ENCODE peak calls at places on chromosomes 6 and 20, in six cellular contexts. G, D, F, H, J and W are unnamed samples.

GRCh38 chr6:158255974-158256601 is 56.2 kb upstream of the TULP4 start:
- DNase-seq in G (no peak), F (no peak), D (no peak), J (no peak), H (no peak), W (no peak)

GRCh38 chr6:170178266-170178560 is 112.7 kb downstream of the DLL1 start:
- DNase-seq in F (no peak), G (no peak), J (no peak), D (no peak), H (no peak), W (peak; percentile 37)

GRCh38 chr6:139438775-139439174 is 64.3 kb upstream of the CITED2 start:
- DNase-seq in D (no peak), H (no peak), J (no peak), F (no peak), G (no peak), W (no peak)

GRCh38 chr6:157244175-157244574 is 79.1 kb downstream of the TMEM242 start:
- DNase-seq in J (peak; percentile 59), F (no peak), H (peak; percentile 97), D (no peak), G (no peak), W (no peak)

GRCh38 chr6:84638286-84638685 is 126.1 kb downstream of the TBX18 start:
- DNase-seq in J (no peak), H (no peak), F (no peak), G (no peak), D (no peak), W (no peak)

GRCh38 chr20:62977613-62978558 is 25.4 kb downstream of the SLC17A9 start:
- DNase-seq in D (no peak), H (no peak), F (no peak), J (no peak), G (no peak), W (peak; percentile 62)

GRCh38 chr20:34037121-34037520 is 43.4 kb downstream of the RALY start:
- DNase-seq in H (peak; percentile 46), F (peak; percentile 8), G (no peak), D (no peak), J (no peak), W (no peak)

GRCh38 chr20:63505281-63505680 is 6.4 kb upstream of the EEF1A2 start:
- DNase-seq in D (no peak), J (no peak), G (no peak), H (no peak), F (no peak), W (no peak)

GRCh38 chr6:129860901-129861665 is at the start of gene TMEM244:
- DNase-seq in G (no peak), J (no peak), D (peak; percentile 51), H (peak; percentile 91), F (no peak), W (peak; percentile 28)

GRCh38 chr6:104940238-104940880 is 16.5 kb upstream of the LIN28B start:
- DNase-seq in G (peak; percentile 95), D (no peak), J (no peak), F (no peak), H (no peak), W (no peak)

GRCh38 chr6:73704260-73704659 is 8.3 kb downstream of the CD109 start:
- DNase-seq in G (no peak), J (peak; percentile 66), F (peak; percentile 100), D (peak; percentile 96), H (peak; percentile 96), W (peak; percentile 92)

GRCh38 chr20:47361268-47361665 is 4.8 kb upstream of the ZMYND8 start:
- DNase-seq in F (no peak), H (no peak), J (peak; percentile 51), G (no peak), D (no peak), W (no peak)

GRCh38 chr6:30264731-30265130 is 51.5 kb upstream of the TRIM26 start:
- DNase-seq in J (no peak), D (no peak), G (no peak), F (no peak), H (peak; percentile 79), W (no peak)

GRCh38 chr6:109104512-109104911 is 9.2 kb downstream of the CEP57L1 start:
- DNase-seq in F (no peak), D (no peak), G (no peak), J (no peak), H (no peak), W (no peak)

GRCh38 chr6:154656660-154657059 is 76.6 kb upstream of the SCAF8 start:
- DNase-seq in D (no peak), H (no peak), J (no peak), F (no peak), G (no peak), W (no peak)

GRCh38 chr6:143755301-143755744 is 77.6 kb downstream of the PHACTR2 start:
- DNase-seq in J (peak; percentile 81), H (no peak), D (peak; percentile 60), G (no peak), F (no peak), W (no peak)

GRCh38 chr6:159788757-159789376 is 535 bp downstream of the TCP1 start:
- DNase-seq in G (peak; percentile 60), F (peak; percentile 23), D (peak; percentile 46), J (peak; percentile 44), H (peak; percentile 71), W (peak; percentile 10)

GRCh38 chr6:136920858-136921520 is 1.1 kb upstream of the SLC35D3 start:
- DNase-seq in D (peak; percentile 15), G (peak; percentile 42), J (peak; percentile 14), F (peak; percentile 6), H (peak; percentile 40), W (no peak)

GRCh38 chr6:43817192-43817591 is 47.2 kb downstream of the VEGFA start:
- DNase-seq in H (peak; percentile 69), G (peak; percentile 40), J (no peak), F (peak; percentile 14), D (peak; percentile 30), W (peak; percentile 55)

GRCh38 chr6:13030421-13030820 is 297.9 kb downstream of the TBC1D7 start:
- DNase-seq in G (no peak), D (no peak), F (no peak), J (no peak), H (no peak), W (no peak)

GRCh38 chr20:38833857-38834164 is 28.3 kb downstream of the PPP1R16B start:
- DNase-seq in F (no peak), H (no peak), D (no peak), J (no peak), G (no peak), W (no peak)

DNA sequence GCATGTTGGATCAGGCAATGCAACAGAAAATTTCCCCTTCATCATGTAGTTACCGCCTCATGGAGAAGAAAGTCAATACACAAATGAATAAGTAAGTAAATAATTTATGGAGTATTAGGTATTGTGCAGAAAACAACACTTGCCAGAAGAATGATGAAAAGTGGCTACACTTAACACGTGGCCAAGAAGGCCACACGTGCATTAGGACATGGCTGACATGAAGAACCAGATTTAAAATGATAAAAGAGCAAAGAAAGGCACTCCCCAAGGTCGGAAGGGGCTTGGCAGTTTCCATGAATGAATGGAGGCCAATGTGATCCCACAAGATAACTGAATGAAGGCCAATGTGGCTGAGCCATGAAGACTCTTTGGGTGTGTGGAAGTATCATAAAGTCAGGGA is 447.2 kb downstream of the DOK5 start:
- DNase-seq in J (no peak), H (no peak), D (no peak), F (no peak), G (no peak), W (no peak)
- H3K79me2 ChIP-seq in J (no peaks in the 10 kb centered on the region), H (no peaks in the 10 kb centered on the region), D (no peaks in the 10 kb centered on the region), F (no peaks in the 10 kb centered on the region), G (no peaks in the 10 kb centered on the region), W (no peaks in the 10 kb centered on the region)

GRCh38 chr20:24547967-24548366 is 78.5 kb downstream of the SYNDIG1 start:
- DNase-seq in D (no peak), F (no peak), J (no peak), H (no peak), G (no peak), W (no peak)
- TF ChIP-seq EZH2 in D (no peak), F (no peak), J (no peak), H (no peak), G (no peak), W (no peak)

GRCh38 chr20:5118220-5119142 is 1.3 kb downstream of the PCNA start:
- DNase-seq in J (peak; percentile 8), G (peak; percentile 11), F (no peak), H (peak; percentile 15), D (no peak), W (no peak)

GRCh38 chr20:5116875-5117274 is 2.9 kb downstream of the PCNA start:
- DNase-seq in G (no peak), F (no peak), J (no peak), D (no peak), H (no peak), W (no peak)

GRCh38 chr20:5113615-5113986 is 6.2 kb downstream of the PCNA start:
- DNase-seq in F (no peak), D (no peak), G (no peak), J (no peak), H (no peak), W (no peak)

GRCh38 chr20:5119143-5119434 is 669 bp downstream of the PCNA start:
- DNase-seq in D (no peak), F (no peak), H (no peak), J (no peak), G (no peak), W (no peak)

GRCh38 chr20:5114403-5114802 is 5.4 kb downstream of the PCNA start:
- DNase-seq in G (no peak), D (no peak), H (no peak), F (no peak), J (no peak), W (no peak)
- H3K79me2 ChIP-seq in G (peaks cover 73% of the 10 kb centered on the region), D (peaks cover 46% of the 10 kb centered on the region), H (peaks cover 78% of the 10 kb centered on the region), F (peaks cover 63% of the 10 kb centered on the region), J (peaks cover 47% of the 10 kb centered on the region), W (peaks cover 55% of the 10 kb centered on the region)

DNA sequence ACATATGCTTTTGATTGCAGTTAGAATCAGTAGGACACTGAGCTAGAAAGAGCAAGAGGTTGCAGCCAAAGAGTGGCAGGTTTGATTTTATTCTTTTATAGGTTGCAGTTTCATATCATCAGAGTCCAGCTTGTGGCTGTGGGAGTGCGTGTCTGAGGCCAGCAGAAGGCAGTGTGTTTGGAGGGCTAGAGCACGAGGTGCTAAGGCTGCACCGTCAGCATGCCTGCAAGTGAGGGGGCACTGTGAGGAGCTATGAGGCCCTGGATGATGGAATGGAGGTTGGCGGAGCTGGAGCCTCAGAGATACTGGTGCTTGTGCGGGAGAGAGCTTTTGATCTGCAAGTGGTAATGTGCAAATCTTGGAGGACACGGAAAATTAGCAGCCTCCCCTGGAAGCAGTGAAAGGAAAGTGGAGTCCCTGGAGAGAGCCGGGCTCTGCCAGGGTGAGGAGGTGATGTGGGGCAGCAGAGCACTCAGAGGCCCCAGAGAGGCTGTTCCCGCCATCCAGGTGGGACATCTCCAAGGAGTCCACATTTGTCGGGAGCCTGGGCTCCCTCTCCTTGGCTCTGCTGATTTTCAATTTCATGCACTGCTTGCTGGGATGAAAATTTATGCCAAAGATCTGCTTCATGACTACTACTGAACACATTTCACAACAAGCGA is 43.6 kb downstream of the PXDC1 start:
- DNase-seq in J (no peak), G (no peak), D (no peak), F (no peak), H (no peak), W (no peak)
- TF ChIP-seq EZH2 in J (no peak), G (no peak), D (no peak), F (no peak), H (no peak), W (no peak)

DNA sequence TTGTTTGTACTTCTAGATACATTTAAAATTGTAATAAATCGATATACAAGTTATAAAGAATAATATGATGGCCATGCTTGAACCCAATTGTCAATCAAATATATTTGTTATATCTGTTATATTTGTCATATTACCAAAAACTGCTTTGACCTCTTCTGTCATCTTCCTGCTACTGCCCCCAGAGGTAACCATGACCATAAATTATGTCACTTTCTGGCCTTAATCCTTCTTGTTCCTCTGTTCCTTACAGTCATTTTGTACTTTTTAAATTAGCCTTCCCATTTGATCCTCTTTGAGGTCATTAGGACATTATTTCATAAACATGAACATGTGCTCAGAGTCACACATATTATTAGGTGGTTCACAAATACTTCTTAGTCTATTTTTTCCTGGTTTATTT is 124.7 kb downstream of the HFE start:
- DNase-seq in D (no peak), J (no peak), G (no peak), H (no peak), F (no peak), W (no peak)
- H3K79me2 ChIP-seq in D (no peaks in the 10 kb centered on the region), J (no peaks in the 10 kb centered on the region), G (peaks cover 12% of the 10 kb centered on the region), H (no peaks in the 10 kb centered on the region), F (no peaks in the 10 kb centered on the region), W (no peaks in the 10 kb centered on the region)